ENCODE peak calls at places on chromosomes 3 and 15, in six cellular contexts. B is AG09309, Z is IMR-90, L is heart left ventricle, W is fibroblast of pulmonary artery, V is astrocyte. M is an unnamed sample.
A peak's percentile ranks its signal among the peaks of the same experiment; 100 is the strongest.

GRCh38 chr15:58755956-58756355 is 6.4 kb upstream of the ADAM10 start:
- DNase-seq in B (no peak), Z (no peak), L (no peak), W (no peak), V (no peak), M (peak; percentile 25)

GRCh38 chr15:83654379-83655236 is 685 bp downstream of the ADAMTSL3 start:
- DNase-seq in B (no peak), Z (no peak), L (peak; percentile 81), W (no peak), V (no peak), M (peak; percentile 7)

GRCh38 chr3:23547905-23548304 is 257.9 kb upstream of the UBE2E1 start:
- DNase-seq in B (peak; percentile 3), Z (peak; percentile 40), L (no peak), W (no peak), V (no peak), M (no peak)

GRCh38 chr3:16441306-16441898 is 72.1 kb downstream of the RFTN1 start:
- DNase-seq in B (peak; percentile 25), Z (peak; percentile 68), L (no peak), W (no peak), V (peak; percentile 34), M (peak; percentile 42)

GRCh38 chr3:184513276-184514150 is 48.1 kb upstream of the EPHB3 start:
- DNase-seq in B (no peak), Z (peak; percentile 67), L (peak; percentile 90), W (peak; percentile 81), V (peak; percentile 42), M (peak; percentile 73)

GRCh38 chr15:76382987-76383728 is 46.6 kb downstream of the ISL2 start:
- DNase-seq in B (no peak), Z (no peak), L (no peak), W (no peak), V (no peak), M (no peak)

GRCh38 chr3:134928392-134928791 is 133.3 kb downstream of the EPHB1 start:
- DNase-seq in B (no peak), Z (no peak), L (no peak), W (no peak), V (no peak), M (no peak)

GRCh38 chr3:138450704-138451424 is 16.4 kb downstream of the ESYT3 start:
- DNase-seq in B (no peak), Z (no peak), L (no peak), W (no peak), V (no peak), M (no peak)

GRCh38 chr3:130748520-130748919 is 1.9 kb upstream of the PIK3R4 start:
- DNase-seq in B (no peak), Z (no peak), L (no peak), W (no peak), V (no peak), M (no peak)

GRCh38 chr3:184953396-184953795 is 141.4 kb downstream of the VPS8 start:
- DNase-seq in B (no peak), Z (no peak), L (no peak), W (peak; percentile 5), V (no peak), M (no peak)

GRCh38 chr3:40623567-40623966 is 98.8 kb downstream of the ZNF621 start:
- DNase-seq in B (no peak), Z (no peak), L (no peak), W (peak; percentile 2), V (peak; percentile 29), M (peak; percentile 38)

GRCh38 chr15:23687143-23687470 is at the start of gene NDN:
- DNase-seq in B (no peak), Z (peak; percentile 52), L (peak; percentile 74), W (peak; percentile 68), V (peak; percentile 49), M (peak; percentile 56)

GRCh38 chr3:178295257-178295912 is 240.9 kb upstream of the KCNMB2 start:
- DNase-seq in B (peak; percentile 98), Z (peak; percentile 50), L (no peak), W (peak; percentile 83), V (peak; percentile 84), M (peak; percentile 100)

GRCh38 chr3:125594581-125595011 is 701 bp downstream of the OSBPL11 start:
- DNase-seq in B (no peak), Z (peak; percentile 22), L (no peak), W (no peak), V (no peak), M (no peak)

GRCh38 chr3:28467414-28467813 is 118.8 kb upstream of the AZI2 start:
- DNase-seq in B (no peak), Z (no peak), L (no peak), W (no peak), V (no peak), M (peak; percentile 7)

GRCh38 chr3:172289583-172289982 is 158.7 kb downstream of the GHSR start:
- DNase-seq in B (no peak), Z (no peak), L (no peak), W (no peak), V (no peak), M (no peak)

GRCh38 chr3:56689303-56689702 is 6.2 kb upstream of the TASOR start:
- DNase-seq in B (no peak), Z (no peak), L (no peak), W (no peak), V (no peak), M (no peak)

GRCh38 chr15:71136159-71137137 is 21.2 kb downstream of the THSD4 start:
- DNase-seq in B (peak; percentile 37), Z (peak; percentile 90), L (no peak), W (peak; percentile 94), V (peak; percentile 83), M (peak; percentile 84)

GRCh38 chr15:55334997-55335396 is 16.0 kb downstream of the PIGB start:
- DNase-seq in B (no peak), Z (peak; percentile 89), L (no peak), W (peak; percentile 35), V (no peak), M (peak; percentile 46)

GRCh38 chr15:28191832-28192231 is 92.7 kb upstream of the OCA2 start:
- DNase-seq in B (peak; percentile 44), Z (peak; percentile 77), L (peak; percentile 75), W (peak; percentile 73), V (peak; percentile 82), M (peak; percentile 44)

GRCh38 chr3:123120546-123120945 is 53.7 kb downstream of the PDIA5 start:
- DNase-seq in B (no peak), Z (no peak), L (no peak), W (no peak), V (no peak), M (no peak)

GRCh38 chr3:19347701-19348100 is 199.4 kb downstream of the KCNH8 start:
- DNase-seq in B (no peak), Z (no peak), L (no peak), W (no peak), V (no peak), M (no peak)

GRCh38 chr3:19346734-19347133 is 198.4 kb downstream of the KCNH8 start:
- DNase-seq in B (no peak), Z (no peak), L (no peak), W (no peak), V (no peak), M (no peak)

DNA sequence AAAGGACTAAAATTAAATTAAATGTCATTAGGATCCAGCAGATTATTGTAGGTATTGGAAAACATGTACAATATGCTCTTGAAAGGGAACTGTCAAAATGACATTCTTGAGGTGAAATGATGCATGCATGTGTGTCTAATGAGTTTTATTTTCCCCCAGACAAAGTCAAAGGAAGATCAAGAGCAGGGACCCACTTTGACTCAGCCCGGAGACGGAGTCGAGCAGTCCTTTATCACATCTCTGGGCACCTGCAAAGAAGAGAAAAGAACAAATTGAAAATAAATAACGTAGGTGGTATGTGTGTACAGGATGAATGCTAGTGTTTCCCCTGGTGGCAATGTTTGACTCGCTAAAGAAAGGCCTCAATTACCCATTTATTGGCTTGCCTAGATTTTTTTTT is 194.1 kb downstream of the KCNH8 start:
- DNase-seq in B (no peak), Z (no peak), L (no peak), W (no peak), V (no peak), M (no peak)
- H3K4me3 ChIP-seq in B (no peak overlapping the region), Z (no peak overlapping the region), L (no peak overlapping the region), W (no peak overlapping the region), V (no peak overlapping the region), M (no peak overlapping the region)

GRCh38 chr3:44914936-44915335 is 40.5 kb downstream of the TGM4 start:
- DNase-seq in B (no peak), Z (no peak), L (no peak), W (peak; percentile 16), V (no peak), M (no peak)
- TF ChIP-seq CTCF in B (peak; percentile 32), Z (peak; percentile 34), L (no peak), W (peak; percentile 38), V (peak; percentile 17), M (peak; percentile 40)

GRCh38 chr3:100333970-100334339 is 602 bp upstream of the NIT2 start:
- DNase-seq in B (no peak), Z (no peak), L (no peak), W (no peak), V (no peak), M (no peak)
- H3K4me3 ChIP-seq in B (peak overlapping the region; percentile 74), Z (peak overlapping the region; percentile 77), L (peak overlapping the region; percentile 80), W (peak overlapping the region; percentile 58), V (peak overlapping the region; percentile 88), M (peak overlapping the region; percentile 70)

GRCh38 chr3:89372456-89372855 is 265.0 kb downstream of the EPHA3 start:
- DNase-seq in B (no peak), Z (no peak), L (no peak), W (no peak), V (peak; percentile 84), M (peak; percentile 38)

GRCh38 chr3:89368846-89369245 is 261.4 kb downstream of the EPHA3 start:
- DNase-seq in B (no peak), Z (no peak), L (no peak), W (no peak), V (no peak), M (no peak)

GRCh38 chr3:89364309-89364708 is 256.9 kb downstream of the EPHA3 start:
- DNase-seq in B (no peak), Z (no peak), L (no peak), W (no peak), V (no peak), M (no peak)

GRCh38 chr3:89367166-89367565 is 259.7 kb downstream of the EPHA3 start:
- DNase-seq in B (no peak), Z (no peak), L (no peak), W (no peak), V (no peak), M (no peak)
- TF ChIP-seq CTCF in B (no peak), Z (no peak), L (no peak), W (no peak), V (no peak), M (no peak)

GRCh38 chr15:57387644-57388076 is 11.4 kb downstream of the CGNL1 start:
- DNase-seq in B (no peak), Z (no peak), L (no peak), W (no peak), V (no peak), M (no peak)
- H3K4me3 ChIP-seq in B (no peak overlapping the region), Z (no peak overlapping the region), L (no peak overlapping the region), W (no peak overlapping the region), V (no peak overlapping the region), M (no peak overlapping the region)

GRCh38 chr3:115147329-115148141 is 447 bp upstream of the ZBTB20 start:
- DNase-seq in B (peak; percentile 100), Z (peak; percentile 100), L (peak; percentile 98), W (peak; percentile 100), V (peak; percentile 100), M (peak; percentile 100)
- TF ChIP-seq CTCF in B (no peak), Z (no peak), L (no peak), W (no peak), V (no peak), M (no peak)

M was measured in fibroblast of mammary gland.